ENCODE peak calls at places on chromosomes 13 and 19, in nine cellular contexts. One of them, this sample, is unnamed.

GRCh38 chr19:55958356-55958755 is 10.7 kb downstream of the NLRP8 start:
- DNase-seq in cardiac muscle cell: no peak
- DNase-seq in HFF-Myc: no peak
- DNase-seq in GM12878: no peak
- DNase-seq in left ventricle myocardium inferior: no peak
- DNase-seq in CD8-positive, alpha-beta T cell: no peak
- DNase-seq in GM12865: no peak
- DNase-seq in AG04450: no peak
- DNase-seq in fibroblast of the aortic adventitia: no peak
- DNase-seq in this sample: no peak

GRCh38 chr13:22061371-22061805 is 390.5 kb downstream of the FGF9 start:
- DNase-seq in cardiac muscle cell: no peak
- DNase-seq in HFF-Myc: no peak
- DNase-seq in GM12878: peak; percentile 51
- DNase-seq in left ventricle myocardium inferior: no peak
- DNase-seq in CD8-positive, alpha-beta T cell: peak; percentile 52
- DNase-seq in GM12865: peak; percentile 79
- DNase-seq in AG04450: no peak
- DNase-seq in fibroblast of the aortic adventitia: no peak
- DNase-seq in this sample: peak; percentile 32

GRCh38 chr19:42242512-42243409 is at the start of gene GSK3A:
- DNase-seq in cardiac muscle cell: peak; percentile 98
- DNase-seq in HFF-Myc: peak; percentile 98
- DNase-seq in GM12878: peak; percentile 98
- DNase-seq in left ventricle myocardium inferior: peak; percentile 98
- DNase-seq in CD8-positive, alpha-beta T cell: peak; percentile 92
- DNase-seq in GM12865: peak; percentile 99
- DNase-seq in AG04450: peak; percentile 99
- DNase-seq in fibroblast of the aortic adventitia: peak; percentile 99
- DNase-seq in this sample: peak; percentile 94

GRCh38 chr19:18453269-18454024 is 15.5 kb upstream of the ISYNA1 start:
- DNase-seq in cardiac muscle cell: no peak
- DNase-seq in HFF-Myc: no peak
- DNase-seq in GM12878: no peak
- DNase-seq in left ventricle myocardium inferior: no peak
- DNase-seq in CD8-positive, alpha-beta T cell: no peak
- DNase-seq in GM12865: no peak
- DNase-seq in AG04450: no peak
- DNase-seq in fibroblast of the aortic adventitia: no peak
- DNase-seq in this sample: no peak

GRCh38 chr13:63026285-63026797 is 1610.7 kb upstream of the PCDH20 start:
- DNase-seq in cardiac muscle cell: no peak
- DNase-seq in HFF-Myc: no peak
- DNase-seq in GM12878: no peak
- DNase-seq in left ventricle myocardium inferior: no peak
- DNase-seq in CD8-positive, alpha-beta T cell: no peak
- DNase-seq in GM12865: no peak
- DNase-seq in AG04450: no peak
- DNase-seq in fibroblast of the aortic adventitia: no peak
- DNase-seq in this sample: no peak

GRCh38 chr13:108987488-108987887 is 358.1 kb downstream of the MYO16 start:
- DNase-seq in cardiac muscle cell: no peak
- DNase-seq in HFF-Myc: peak; percentile 16
- DNase-seq in GM12878: no peak
- DNase-seq in left ventricle myocardium inferior: no peak
- DNase-seq in CD8-positive, alpha-beta T cell: no peak
- DNase-seq in GM12865: no peak
- DNase-seq in AG04450: no peak
- DNase-seq in fibroblast of the aortic adventitia: peak; percentile 18
- DNase-seq in this sample: no peak

GRCh38 chr13:91764527-91764926 is 366.1 kb downstream of the GPC5 start:
- DNase-seq in cardiac muscle cell: no peak
- DNase-seq in HFF-Myc: no peak
- DNase-seq in GM12878: peak; percentile 17
- DNase-seq in left ventricle myocardium inferior: no peak
- DNase-seq in CD8-positive, alpha-beta T cell: no peak
- DNase-seq in GM12865: no peak
- DNase-seq in AG04450: no peak
- DNase-seq in fibroblast of the aortic adventitia: no peak
- DNase-seq in this sample: no peak

GRCh38 chr13:111258637-111259036 is 61.8 kb upstream of the TEX29 start:
- DNase-seq in cardiac muscle cell: no peak
- DNase-seq in HFF-Myc: no peak
- DNase-seq in GM12878: no peak
- DNase-seq in left ventricle myocardium inferior: no peak
- DNase-seq in CD8-positive, alpha-beta T cell: no peak
- DNase-seq in GM12865: no peak
- DNase-seq in AG04450: no peak
- DNase-seq in fibroblast of the aortic adventitia: no peak
- DNase-seq in this sample: no peak

GRCh38 chr13:114013952-114014629 is 40.2 kb upstream of the C13orf46 start:
- DNase-seq in cardiac muscle cell: no peak
- DNase-seq in HFF-Myc: no peak
- DNase-seq in GM12878: no peak
- DNase-seq in left ventricle myocardium inferior: no peak
- DNase-seq in CD8-positive, alpha-beta T cell: no peak
- DNase-seq in GM12865: no peak
- DNase-seq in AG04450: no peak
- DNase-seq in fibroblast of the aortic adventitia: no peak
- DNase-seq in this sample: no peak

GRCh38 chr19:39641773-39642172 is 13.9 kb upstream of the LGALS16 start:
- DNase-seq in cardiac muscle cell: no peak
- DNase-seq in HFF-Myc: no peak
- DNase-seq in GM12878: no peak
- DNase-seq in left ventricle myocardium inferior: no peak
- DNase-seq in CD8-positive, alpha-beta T cell: no peak
- DNase-seq in GM12865: no peak
- DNase-seq in AG04450: no peak
- DNase-seq in fibroblast of the aortic adventitia: no peak
- DNase-seq in this sample: no peak

GRCh38 chr13:92896842-92897241 is 329.8 kb upstream of the GPC6 start:
- DNase-seq in cardiac muscle cell: peak; percentile 49
- DNase-seq in HFF-Myc: no peak
- DNase-seq in GM12878: no peak
- DNase-seq in left ventricle myocardium inferior: no peak
- DNase-seq in CD8-positive, alpha-beta T cell: no peak
- DNase-seq in GM12865: peak; percentile 33
- DNase-seq in AG04450: no peak
- DNase-seq in fibroblast of the aortic adventitia: peak; percentile 39
- DNase-seq in this sample: no peak

GRCh38 chr13:57191667-57192066 is 24.7 kb downstream of the PRR20E start:
- DNase-seq in cardiac muscle cell: no peak
- DNase-seq in HFF-Myc: no peak
- DNase-seq in GM12878: no peak
- DNase-seq in left ventricle myocardium inferior: no peak
- DNase-seq in CD8-positive, alpha-beta T cell: no peak
- DNase-seq in GM12865: no peak
- DNase-seq in AG04450: no peak
- DNase-seq in fibroblast of the aortic adventitia: no peak
- DNase-seq in this sample: no peak

GRCh38 chr13:49248433-49249002 is 793 bp downstream of the CDADC1 start:
- DNase-seq in cardiac muscle cell: no peak
- DNase-seq in HFF-Myc: no peak
- DNase-seq in GM12878: no peak
- DNase-seq in left ventricle myocardium inferior: no peak
- DNase-seq in CD8-positive, alpha-beta T cell: peak; percentile 20
- DNase-seq in GM12865: peak; percentile 19
- DNase-seq in AG04450: no peak
- DNase-seq in fibroblast of the aortic adventitia: peak; percentile 54
- DNase-seq in this sample: no peak

GRCh38 chr19:8241646-8242045 is 32.5 kb downstream of the CERS4 start:
- DNase-seq in cardiac muscle cell: no peak
- DNase-seq in HFF-Myc: no peak
- DNase-seq in GM12878: no peak
- DNase-seq in left ventricle myocardium inferior: no peak
- DNase-seq in CD8-positive, alpha-beta T cell: no peak
- DNase-seq in GM12865: no peak
- DNase-seq in AG04450: no peak
- DNase-seq in fibroblast of the aortic adventitia: no peak
- DNase-seq in this sample: no peak

GRCh38 chr13:111227405-111227804 is 93.0 kb upstream of the TEX29 start:
- DNase-seq in cardiac muscle cell: no peak
- DNase-seq in HFF-Myc: no peak
- DNase-seq in GM12878: no peak
- DNase-seq in left ventricle myocardium inferior: no peak
- DNase-seq in CD8-positive, alpha-beta T cell: no peak
- DNase-seq in GM12865: no peak
- DNase-seq in AG04450: no peak
- DNase-seq in fibroblast of the aortic adventitia: no peak
- DNase-seq in this sample: no peak

GRCh38 chr13:35736876-35737275 is 260.4 kb upstream of the MAB21L1 start:
- DNase-seq in cardiac muscle cell: no peak
- DNase-seq in HFF-Myc: no peak
- DNase-seq in GM12878: no peak
- DNase-seq in left ventricle myocardium inferior: no peak
- DNase-seq in CD8-positive, alpha-beta T cell: no peak
- DNase-seq in GM12865: no peak
- DNase-seq in AG04450: no peak
- DNase-seq in fibroblast of the aortic adventitia: no peak
- DNase-seq in this sample: no peak

GRCh38 chr13:33721719-33722118 is 96.2 kb upstream of the RFC3 start:
- DNase-seq in cardiac muscle cell: peak; percentile 50
- DNase-seq in HFF-Myc: no peak
- DNase-seq in GM12878: no peak
- DNase-seq in left ventricle myocardium inferior: no peak
- DNase-seq in CD8-positive, alpha-beta T cell: no peak
- DNase-seq in GM12865: no peak
- DNase-seq in AG04450: no peak
- DNase-seq in fibroblast of the aortic adventitia: peak; percentile 52
- DNase-seq in this sample: no peak

GRCh38 chr13:101838305-101838835 is 385.9 kb downstream of the ITGBL1 start:
- DNase-seq in cardiac muscle cell: no peak
- DNase-seq in HFF-Myc: no peak
- DNase-seq in GM12878: no peak
- DNase-seq in left ventricle myocardium inferior: no peak
- DNase-seq in CD8-positive, alpha-beta T cell: no peak
- DNase-seq in GM12865: no peak
- DNase-seq in AG04450: no peak
- DNase-seq in fibroblast of the aortic adventitia: no peak
- DNase-seq in this sample: no peak

GRCh38 chr13:26653842-26654241 is 96.4 kb downstream of the WASF3 start:
- DNase-seq in cardiac muscle cell: no peak
- DNase-seq in HFF-Myc: no peak
- DNase-seq in GM12878: no peak
- DNase-seq in left ventricle myocardium inferior: no peak
- DNase-seq in CD8-positive, alpha-beta T cell: no peak
- DNase-seq in GM12865: no peak
- DNase-seq in AG04450: no peak
- DNase-seq in fibroblast of the aortic adventitia: no peak
- DNase-seq in this sample: no peak

GRCh38 chr13:26660185-26660584 is 100.4 kb downstream of the GPR12 start:
- DNase-seq in cardiac muscle cell: no peak
- DNase-seq in HFF-Myc: no peak
- DNase-seq in GM12878: no peak
- DNase-seq in left ventricle myocardium inferior: no peak
- DNase-seq in CD8-positive, alpha-beta T cell: no peak
- DNase-seq in GM12865: no peak
- DNase-seq in AG04450: no peak
- DNase-seq in fibroblast of the aortic adventitia: no peak
- DNase-seq in this sample: no peak

GRCh38 chr13:26658491-26658890 is 101.0 kb downstream of the WASF3 start:
- DNase-seq in cardiac muscle cell: peak; percentile 15
- DNase-seq in HFF-Myc: no peak
- DNase-seq in GM12878: no peak
- DNase-seq in left ventricle myocardium inferior: no peak
- DNase-seq in CD8-positive, alpha-beta T cell: no peak
- DNase-seq in GM12865: no peak
- DNase-seq in AG04450: no peak
- DNase-seq in fibroblast of the aortic adventitia: no peak
- DNase-seq in this sample: no peak

GRCh38 chr13:26658972-26659371 is 101.5 kb downstream of the WASF3 start:
- DNase-seq in cardiac muscle cell: no peak
- DNase-seq in HFF-Myc: no peak
- DNase-seq in GM12878: no peak
- DNase-seq in left ventricle myocardium inferior: no peak
- DNase-seq in CD8-positive, alpha-beta T cell: no peak
- DNase-seq in GM12865: no peak
- DNase-seq in AG04450: no peak
- DNase-seq in fibroblast of the aortic adventitia: no peak
- DNase-seq in this sample: no peak

GRCh38 chr13:26656919-26657318 is 99.4 kb downstream of the WASF3 start:
- DNase-seq in cardiac muscle cell: peak; percentile 31
- DNase-seq in HFF-Myc: no peak
- DNase-seq in GM12878: no peak
- DNase-seq in left ventricle myocardium inferior: no peak
- DNase-seq in CD8-positive, alpha-beta T cell: no peak
- DNase-seq in GM12865: peak; percentile 18
- DNase-seq in AG04450: peak; percentile 68
- DNase-seq in fibroblast of the aortic adventitia: peak; percentile 74
- DNase-seq in this sample: no peak
- TF ChIP-seq CTCF in cardiac muscle cell: peak; percentile 36
- TF ChIP-seq CTCF in HFF-Myc: no peak
- TF ChIP-seq CTCF in GM12878: peak; percentile 10
- TF ChIP-seq CTCF in left ventricle myocardium inferior: peak; percentile 42
- TF ChIP-seq CTCF in CD8-positive, alpha-beta T cell: no peak
- TF ChIP-seq CTCF in GM12865: no peak
- TF ChIP-seq CTCF in AG04450: peak; percentile 66
- TF ChIP-seq CTCF in fibroblast of the aortic adventitia: peak; percentile 48
- TF ChIP-seq CTCF in this sample: no peak

GRCh38 chr19:34677386-34678084 is at the start of gene ZNF302:
- DNase-seq in cardiac muscle cell: peak; percentile 98
- DNase-seq in HFF-Myc: peak; percentile 86
- DNase-seq in GM12878: peak; percentile 85
- DNase-seq in left ventricle myocardium inferior: peak; percentile 97
- DNase-seq in CD8-positive, alpha-beta T cell: peak; percentile 92
- DNase-seq in GM12865: peak; percentile 99
- DNase-seq in AG04450: peak; percentile 94
- DNase-seq in fibroblast of the aortic adventitia: peak; percentile 98
- DNase-seq in this sample: peak; percentile 94
- TF ChIP-seq CTCF in cardiac muscle cell: no peak
- TF ChIP-seq CTCF in HFF-Myc: no peak
- TF ChIP-seq CTCF in GM12878: no peak
- TF ChIP-seq CTCF in left ventricle myocardium inferior: no peak
- TF ChIP-seq CTCF in CD8-positive, alpha-beta T cell: no peak
- TF ChIP-seq CTCF in GM12865: no peak
- TF ChIP-seq CTCF in AG04450: no peak
- TF ChIP-seq CTCF in fibroblast of the aortic adventitia: no peak
- TF ChIP-seq CTCF in this sample: no peak

DNA sequence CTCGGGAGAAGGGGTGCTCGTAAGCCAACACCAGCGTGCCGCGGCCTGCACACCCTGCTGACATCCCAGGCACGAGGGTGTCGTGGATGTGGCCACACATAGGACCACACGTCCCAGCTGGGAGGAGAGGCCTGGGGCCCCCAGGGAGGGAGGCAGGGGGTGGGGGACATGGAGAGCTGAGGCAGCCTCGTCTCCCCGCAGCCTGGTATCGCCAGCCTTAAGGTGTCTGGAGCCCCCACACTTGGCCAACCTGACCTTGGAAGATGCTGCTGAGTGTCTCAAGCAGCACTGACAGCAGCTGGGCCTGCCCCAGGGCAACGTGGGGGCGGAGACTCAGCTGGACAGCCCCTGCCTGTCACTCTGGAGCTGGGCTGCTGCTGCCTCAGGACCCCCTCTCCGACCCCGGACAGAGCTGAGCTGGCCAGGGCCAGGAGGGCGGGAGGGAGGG is 2.4 kb downstream of the IZUMO4 start:
- DNase-seq in cardiac muscle cell: no peak
- DNase-seq in HFF-Myc: no peak
- DNase-seq in GM12878: no peak
- DNase-seq in left ventricle myocardium inferior: no peak
- DNase-seq in CD8-positive, alpha-beta T cell: no peak
- DNase-seq in GM12865: no peak
- DNase-seq in AG04450: no peak
- DNase-seq in fibroblast of the aortic adventitia: no peak
- DNase-seq in this sample: no peak
- TF ChIP-seq CTCF in cardiac muscle cell: no peak
- TF ChIP-seq CTCF in HFF-Myc: no peak
- TF ChIP-seq CTCF in GM12878: no peak
- TF ChIP-seq CTCF in left ventricle myocardium inferior: no peak
- TF ChIP-seq CTCF in CD8-positive, alpha-beta T cell: no peak
- TF ChIP-seq CTCF in GM12865: no peak
- TF ChIP-seq CTCF in AG04450: no peak
- TF ChIP-seq CTCF in fibroblast of the aortic adventitia: no peak
- TF ChIP-seq CTCF in this sample: no peak

GRCh38 chr13:29397265-29397664 is 198.2 kb downstream of the SLC7A1 start:
- DNase-seq in cardiac muscle cell: no peak
- DNase-seq in HFF-Myc: no peak
- DNase-seq in GM12878: no peak
- DNase-seq in left ventricle myocardium inferior: no peak
- DNase-seq in CD8-positive, alpha-beta T cell: no peak
- DNase-seq in GM12865: no peak
- DNase-seq in AG04450: no peak
- DNase-seq in fibroblast of the aortic adventitia: no peak
- DNase-seq in this sample: no peak
- TF ChIP-seq CTCF in cardiac muscle cell: no peak
- TF ChIP-seq CTCF in HFF-Myc: peak; percentile 13
- TF ChIP-seq CTCF in GM12878: no peak
- TF ChIP-seq CTCF in left ventricle myocardium inferior: no peak
- TF ChIP-seq CTCF in CD8-positive, alpha-beta T cell: no peak
- TF ChIP-seq CTCF in GM12865: no peak
- TF ChIP-seq CTCF in AG04450: no peak
- TF ChIP-seq CTCF in fibroblast of the aortic adventitia: no peak
- TF ChIP-seq CTCF in this sample: no peak

This sample was measured in GM20000.